ENCODE peak calls at places on chromosomes 5 and 9, in eight cellular contexts. E is activated naive CD4-positive, alpha-beta T cell treated with Interleukin-2 at 50 U/mL for 16 hours; D is fibroblast of mammary gland; I is NCI-H82; T is germinal center; Q is stimulated activated effector memory CD8-positive, alpha-beta T cell treated with anti-CD3 and anti-CD28 coated beads, Interleukin-12 subunit alpha, Interleukin-12 subunit beta, amount 100 ng/mL, for 72 hours; V is Calu3; W is lower lobe of right lung. N is an unnamed sample.

GRCh38 chr9:83537331-83538171 is 650 bp downstream of the FRMD3 start:
- DNase-seq in I (peak; percentile 54), V (no peak), W (no peak), T (no peak), E (no peak), Q (no peak), D (no peak), N (no peak)

GRCh38 chr9:98929096-98929495 is 14.6 kb upstream of the COL15A1 start:
- DNase-seq in V (no peak), E (no peak), T (no peak), D (peak; percentile 52), I (no peak), Q (no peak), W (no peak), N (no peak)

GRCh38 chr5:147188200-147189108 is 46.4 kb upstream of the STK32A start:
- DNase-seq in D (peak; percentile 74), Q (peak; percentile 43), E (peak; percentile 9), W (no peak), T (peak; percentile 36), I (peak; percentile 80), V (peak; percentile 78), N (peak; percentile 61)

GRCh38 chr5:159316519-159317383 is 13.5 kb downstream of the IL12B start:
- DNase-seq in Q (no peak), I (peak; percentile 67), V (peak; percentile 57), E (peak; percentile 41), T (peak; percentile 51), W (no peak), D (peak; percentile 66), N (peak; percentile 73)

GRCh38 chr5:13987843-13988464 is 43.5 kb upstream of the DNAH5 start:
- DNase-seq in T (peak; percentile 55), D (peak; percentile 74), V (peak; percentile 70), E (no peak), Q (no peak), I (peak; percentile 76), W (no peak), N (peak; percentile 62)

GRCh38 chr9:13911473-13911872 is 402.5 kb downstream of the NFIB start:
- DNase-seq in D (no peak), W (no peak), Q (no peak), I (no peak), T (no peak), V (no peak), E (no peak), N (no peak)

GRCh38 chr5:172749076-172749475 is 21.9 kb downstream of the DUSP1 start:
- DNase-seq in E (no peak), T (no peak), I (no peak), W (no peak), V (no peak), D (no peak), Q (no peak), N (no peak)

GRCh38 chr5:30991462-30991861 is 202.0 kb upstream of the CDH6 start:
- DNase-seq in I (no peak), E (no peak), V (no peak), W (no peak), D (no peak), Q (no peak), T (no peak), N (no peak)

GRCh38 chr5:65061250-65061973 is 292.7 kb downstream of the CWC27 start:
- DNase-seq in W (no peak), T (peak; percentile 66), I (no peak), V (no peak), E (no peak), Q (no peak), D (no peak), N (no peak)

GRCh38 chr5:160500776-160501175 is 79.1 kb downstream of the PTTG1 start:
- DNase-seq in V (no peak), D (no peak), Q (no peak), I (no peak), T (no peak), E (no peak), W (no peak), N (peak; percentile 31)

GRCh38 chr5:56910123-56910951 is 941 bp downstream of the SETD9 start:
- DNase-seq in D (no peak), W (peak; percentile 63), Q (peak; percentile 21), T (no peak), V (peak; percentile 43), I (peak; percentile 70), E (peak; percentile 52), N (peak; percentile 80)

GRCh38 chr5:172689801-172690200 is 48.7 kb downstream of the NEURL1B start:
- DNase-seq in W (no peak), I (no peak), D (no peak), T (no peak), Q (no peak), E (no peak), V (no peak), N (no peak)

GRCh38 chr5:138974227-138975063 is 99.3 kb upstream of the LRRTM2 start:
- DNase-seq in D (peak; percentile 84), E (no peak), T (no peak), W (no peak), I (peak; percentile 92), Q (no peak), V (no peak), N (no peak)

GRCh38 chr5:82183828-82184227 is 94.3 kb downstream of the RPS23 start:
- DNase-seq in T (no peak), W (no peak), V (peak; percentile 6), E (no peak), I (no peak), D (peak; percentile 85), Q (no peak), N (peak; percentile 62)

GRCh38 chr9:81244631-81245030 is 444.7 kb downstream of the TLE1 start:
- DNase-seq in I (no peak), W (no peak), V (no peak), T (no peak), Q (no peak), E (no peak), D (peak; percentile 29), N (no peak)

GRCh38 chr5:158805195-158805594 is 294.5 kb downstream of the EBF1 start:
- DNase-seq in W (no peak), I (peak; percentile 95), T (no peak), E (no peak), V (no peak), Q (no peak), D (no peak), N (no peak)

GRCh38 chr9:109779711-109780452 is at the start of gene PALM2AKAP2:
- DNase-seq in W (peak; percentile 55), E (no peak), Q (no peak), D (peak; percentile 54), T (peak; percentile 8), I (no peak), V (peak; percentile 47), N (no peak)

GRCh38 chr5:163838738-163839137 is 333.3 kb downstream of the MAT2B start:
- DNase-seq in E (no peak), I (no peak), T (no peak), W (no peak), V (no peak), D (peak; percentile 8), Q (no peak), N (no peak)

GRCh38 chr5:142888469-142889085 is 118.4 kb downstream of the ARHGAP26 start:
- DNase-seq in W (no peak), T (no peak), E (no peak), Q (no peak), D (peak; percentile 76), I (peak; percentile 72), V (peak; percentile 46), N (peak; percentile 48)

GRCh38 chr5:173757279-173757678 is 130.9 kb upstream of the CPEB4 start:
- DNase-seq in W (no peak), T (no peak), V (no peak), E (no peak), D (no peak), Q (no peak), I (no peak), N (no peak)

GRCh38 chr5:179953934-179954833 is 46.5 kb upstream of the TBC1D9B start:
- DNase-seq in I (no peak), D (peak; percentile 44), T (no peak), W (no peak), V (no peak), Q (no peak), E (no peak), N (no peak)

GRCh38 chr9:133781828-133782135 is 43.6 kb upstream of the SARDH start:
- DNase-seq in T (no peak), V (no peak), W (no peak), Q (no peak), E (no peak), I (no peak), D (no peak), N (no peak)

GRCh38 chr5:110917161-110917875 is 154.2 kb upstream of the TSLP start:
- DNase-seq in Q (no peak), T (no peak), E (no peak), I (peak; percentile 49), V (no peak), D (peak; percentile 26), W (no peak), N (no peak)

GRCh38 chr9:33914887-33915286 is 97.9 kb downstream of the UBE2R2 start:
- DNase-seq in E (no peak), T (no peak), I (no peak), Q (no peak), V (no peak), W (no peak), D (no peak), N (no peak)

GRCh38 chr5:149766460-149767277 is 36.6 kb downstream of the PPARGC1B start:
- DNase-seq in T (no peak), D (no peak), V (no peak), E (no peak), W (no peak), Q (no peak), I (no peak), N (no peak)

GRCh38 chr9:129511320-129511900 is 109.5 kb downstream of the C9orf50 start:
- DNase-seq in V (no peak), T (no peak), Q (no peak), E (no peak), D (no peak), W (no peak), I (no peak), N (no peak)

N was measured in NB4.